ENCODE peak calls at places on chromosome 2, in seven cellular contexts. One of them, this sample, is unnamed.

GRCh38 chr2:105584437-105585010 is 160.2 kb upstream of the NCK2 start:
- DNase-seq in T-helper 9 cell: no peak
- DNase-seq in fibroblast of lung: no peak
- DNase-seq in NCI-H1105 treated with DMSO at 0.1 percent for 48 hours: no peak
- DNase-seq in NCI-H1436 treated with DMSO at 0.1 percent for 48 hours: no peak
- DNase-seq in PC-9: no peak
- DNase-seq in GDM1: no peak
- DNase-seq in this sample: no peak

GRCh38 chr2:213247566-213247965 is 36.7 kb upstream of the SPAG16 start:
- DNase-seq in fibroblast of lung: no peak
- DNase-seq in NCI-H1105 treated with DMSO at 0.1 percent for 48 hours: no peak
- DNase-seq in GDM1: no peak
- DNase-seq in T-helper 9 cell: no peak
- DNase-seq in PC-9: no peak
- DNase-seq in NCI-H1436 treated with DMSO at 0.1 percent for 48 hours: no peak
- DNase-seq in this sample: no peak

GRCh38 chr2:113977660-113978523 is 88.0 kb downstream of the ACTR3 start:
- DNase-seq in PC-9: peak
- DNase-seq in GDM1: no peak
- DNase-seq in NCI-H1105 treated with DMSO at 0.1 percent for 48 hours: no peak
- DNase-seq in T-helper 9 cell: no peak
- DNase-seq in NCI-H1436 treated with DMSO at 0.1 percent for 48 hours: no peak
- DNase-seq in fibroblast of lung: peak
- DNase-seq in this sample: peak

GRCh38 chr2:154580767-154581166 is 117.7 kb upstream of the KCNJ3 start:
- DNase-seq in NCI-H1436 treated with DMSO at 0.1 percent for 48 hours: no peak
- DNase-seq in GDM1: no peak
- DNase-seq in fibroblast of lung: no peak
- DNase-seq in PC-9: no peak
- DNase-seq in T-helper 9 cell: no peak
- DNase-seq in NCI-H1105 treated with DMSO at 0.1 percent for 48 hours: no peak
- DNase-seq in this sample: no peak

GRCh38 chr2:17757321-17757720 is 3.4 kb downstream of the GEN1 start:
- DNase-seq in NCI-H1436 treated with DMSO at 0.1 percent for 48 hours: no peak
- DNase-seq in GDM1: no peak
- DNase-seq in fibroblast of lung: peak
- DNase-seq in T-helper 9 cell: no peak
- DNase-seq in PC-9: no peak
- DNase-seq in NCI-H1105 treated with DMSO at 0.1 percent for 48 hours: no peak
- DNase-seq in this sample: no peak

GRCh38 chr2:39718483-39718882 is 52.8 kb downstream of the TMEM178A start:
- DNase-seq in NCI-H1105 treated with DMSO at 0.1 percent for 48 hours: no peak
- DNase-seq in PC-9: no peak
- DNase-seq in NCI-H1436 treated with DMSO at 0.1 percent for 48 hours: no peak
- DNase-seq in T-helper 9 cell: no peak
- DNase-seq in GDM1: no peak
- DNase-seq in fibroblast of lung: peak
- DNase-seq in this sample: no peak

GRCh38 chr2:163157411-163157810 is 318.8 kb upstream of the KCNH7 start:
- DNase-seq in NCI-H1436 treated with DMSO at 0.1 percent for 48 hours: no peak
- DNase-seq in NCI-H1105 treated with DMSO at 0.1 percent for 48 hours: no peak
- DNase-seq in GDM1: no peak
- DNase-seq in PC-9: no peak
- DNase-seq in fibroblast of lung: peak
- DNase-seq in T-helper 9 cell: no peak
- DNase-seq in this sample: no peak

GRCh38 chr2:195252018-195252417 is 405.0 kb upstream of the SLC39A10 start:
- DNase-seq in fibroblast of lung: no peak
- DNase-seq in PC-9: no peak
- DNase-seq in GDM1: no peak
- DNase-seq in T-helper 9 cell: no peak
- DNase-seq in NCI-H1105 treated with DMSO at 0.1 percent for 48 hours: no peak
- DNase-seq in NCI-H1436 treated with DMSO at 0.1 percent for 48 hours: no peak
- DNase-seq in this sample: no peak

GRCh38 chr2:12486205-12487118 is 230.3 kb upstream of the TRIB2 start:
- DNase-seq in T-helper 9 cell: no peak
- DNase-seq in PC-9: peak
- DNase-seq in fibroblast of lung: peak
- DNase-seq in NCI-H1436 treated with DMSO at 0.1 percent for 48 hours: no peak
- DNase-seq in NCI-H1105 treated with DMSO at 0.1 percent for 48 hours: no peak
- DNase-seq in GDM1: no peak
- DNase-seq in this sample: no peak

GRCh38 chr2:14560686-14561085 is 71.8 kb upstream of the LRATD1 start:
- DNase-seq in fibroblast of lung: peak
- DNase-seq in T-helper 9 cell: no peak
- DNase-seq in NCI-H1105 treated with DMSO at 0.1 percent for 48 hours: no peak
- DNase-seq in GDM1: no peak
- DNase-seq in PC-9: no peak
- DNase-seq in NCI-H1436 treated with DMSO at 0.1 percent for 48 hours: no peak
- DNase-seq in this sample: no peak

GRCh38 chr2:38064805-38065501 is 11.0 kb downstream of the CYP1B1 start:
- DNase-seq in NCI-H1436 treated with DMSO at 0.1 percent for 48 hours: no peak
- DNase-seq in GDM1: no peak
- DNase-seq in fibroblast of lung: no peak
- DNase-seq in PC-9: no peak
- DNase-seq in T-helper 9 cell: no peak
- DNase-seq in NCI-H1105 treated with DMSO at 0.1 percent for 48 hours: peak
- DNase-seq in this sample: no peak

GRCh38 chr2:172710584-172711024 is 25.0 kb upstream of the RAPGEF4 start:
- DNase-seq in GDM1: peak
- DNase-seq in NCI-H1105 treated with DMSO at 0.1 percent for 48 hours: peak
- DNase-seq in NCI-H1436 treated with DMSO at 0.1 percent for 48 hours: no peak
- DNase-seq in fibroblast of lung: peak
- DNase-seq in PC-9: peak
- DNase-seq in T-helper 9 cell: peak
- DNase-seq in this sample: peak

GRCh38 chr2:101698419-101699190 is 1.1 kb downstream of the MAP4K4 start:
- DNase-seq in GDM1: no peak
- DNase-seq in NCI-H1436 treated with DMSO at 0.1 percent for 48 hours: no peak
- DNase-seq in fibroblast of lung: peak
- DNase-seq in T-helper 9 cell: no peak
- DNase-seq in NCI-H1105 treated with DMSO at 0.1 percent for 48 hours: peak
- DNase-seq in PC-9: no peak
- DNase-seq in this sample: peak

GRCh38 chr2:86498468-86499260 is 57.5 kb downstream of the KDM3A start:
- DNase-seq in NCI-H1105 treated with DMSO at 0.1 percent for 48 hours: no peak
- DNase-seq in fibroblast of lung: peak
- DNase-seq in NCI-H1436 treated with DMSO at 0.1 percent for 48 hours: no peak
- DNase-seq in T-helper 9 cell: no peak
- DNase-seq in PC-9: no peak
- DNase-seq in GDM1: no peak
- DNase-seq in this sample: no peak

GRCh38 chr2:196606516-196606915 is 33.0 kb upstream of the CCDC150 start:
- DNase-seq in T-helper 9 cell: no peak
- DNase-seq in GDM1: no peak
- DNase-seq in NCI-H1436 treated with DMSO at 0.1 percent for 48 hours: no peak
- DNase-seq in NCI-H1105 treated with DMSO at 0.1 percent for 48 hours: no peak
- DNase-seq in fibroblast of lung: no peak
- DNase-seq in PC-9: no peak
- DNase-seq in this sample: no peak

GRCh38 chr2:98013407-98014042 is 17.8 kb upstream of the TMEM131 start:
- DNase-seq in NCI-H1436 treated with DMSO at 0.1 percent for 48 hours: no peak
- DNase-seq in T-helper 9 cell: no peak
- DNase-seq in NCI-H1105 treated with DMSO at 0.1 percent for 48 hours: no peak
- DNase-seq in GDM1: no peak
- DNase-seq in fibroblast of lung: peak
- DNase-seq in PC-9: no peak
- DNase-seq in this sample: no peak

GRCh38 chr2:205605638-205606304 is 76.5 kb upstream of the NRP2 start:
- DNase-seq in GDM1: no peak
- DNase-seq in PC-9: peak
- DNase-seq in fibroblast of lung: no peak
- DNase-seq in NCI-H1105 treated with DMSO at 0.1 percent for 48 hours: no peak
- DNase-seq in T-helper 9 cell: no peak
- DNase-seq in NCI-H1436 treated with DMSO at 0.1 percent for 48 hours: no peak
- DNase-seq in this sample: no peak

GRCh38 chr2:11862049-11862448 is 115.6 kb downstream of the LPIN1 start:
- DNase-seq in GDM1: no peak
- DNase-seq in NCI-H1436 treated with DMSO at 0.1 percent for 48 hours: no peak
- DNase-seq in fibroblast of lung: no peak
- DNase-seq in PC-9: no peak
- DNase-seq in T-helper 9 cell: no peak
- DNase-seq in NCI-H1105 treated with DMSO at 0.1 percent for 48 hours: no peak
- DNase-seq in this sample: no peak

GRCh38 chr2:160994141-160995002 is 165.9 kb upstream of the TANK start:
- DNase-seq in T-helper 9 cell: peak
- DNase-seq in GDM1: peak
- DNase-seq in NCI-H1436 treated with DMSO at 0.1 percent for 48 hours: peak
- DNase-seq in NCI-H1105 treated with DMSO at 0.1 percent for 48 hours: peak
- DNase-seq in PC-9: peak
- DNase-seq in fibroblast of lung: peak
- DNase-seq in this sample: peak

GRCh38 chr2:239357954-239358754 is 42.7 kb downstream of the HDAC4 start:
- DNase-seq in PC-9: no peak
- DNase-seq in NCI-H1105 treated with DMSO at 0.1 percent for 48 hours: peak
- DNase-seq in GDM1: no peak
- DNase-seq in fibroblast of lung: peak
- DNase-seq in T-helper 9 cell: no peak
- DNase-seq in NCI-H1436 treated with DMSO at 0.1 percent for 48 hours: no peak
- DNase-seq in this sample: no peak

GRCh38 chr2:81647715-81648114 is 1343.2 kb upstream of the LRRTM1 start:
- DNase-seq in NCI-H1105 treated with DMSO at 0.1 percent for 48 hours: no peak
- DNase-seq in PC-9: no peak
- DNase-seq in fibroblast of lung: no peak
- DNase-seq in NCI-H1436 treated with DMSO at 0.1 percent for 48 hours: no peak
- DNase-seq in T-helper 9 cell: no peak
- DNase-seq in GDM1: no peak
- DNase-seq in this sample: no peak

GRCh38 chr2:109087055-109087663 is 41.8 kb upstream of the SH3RF3 start:
- DNase-seq in T-helper 9 cell: no peak
- DNase-seq in GDM1: no peak
- DNase-seq in PC-9: no peak
- DNase-seq in NCI-H1436 treated with DMSO at 0.1 percent for 48 hours: no peak
- DNase-seq in fibroblast of lung: no peak
- DNase-seq in NCI-H1105 treated with DMSO at 0.1 percent for 48 hours: no peak
- DNase-seq in this sample: no peak

GRCh38 chr2:232653441-232653840 is 20.0 kb downstream of the EFHD1 start:
- DNase-seq in fibroblast of lung: no peak
- DNase-seq in T-helper 9 cell: no peak
- DNase-seq in PC-9: no peak
- DNase-seq in NCI-H1105 treated with DMSO at 0.1 percent for 48 hours: no peak
- DNase-seq in GDM1: no peak
- DNase-seq in NCI-H1436 treated with DMSO at 0.1 percent for 48 hours: no peak
- DNase-seq in this sample: no peak

GRCh38 chr2:99974966-99975365 is 167.4 kb downstream of the AFF3 start:
- DNase-seq in NCI-H1436 treated with DMSO at 0.1 percent for 48 hours: no peak
- DNase-seq in GDM1: no peak
- DNase-seq in NCI-H1105 treated with DMSO at 0.1 percent for 48 hours: no peak
- DNase-seq in fibroblast of lung: peak
- DNase-seq in PC-9: no peak
- DNase-seq in T-helper 9 cell: no peak
- DNase-seq in this sample: no peak

GRCh38 chr2:204441316-204441715 is 104.0 kb upstream of the PARD3B start:
- DNase-seq in T-helper 9 cell: no peak
- DNase-seq in PC-9: no peak
- DNase-seq in NCI-H1436 treated with DMSO at 0.1 percent for 48 hours: no peak
- DNase-seq in GDM1: no peak
- DNase-seq in NCI-H1105 treated with DMSO at 0.1 percent for 48 hours: no peak
- DNase-seq in fibroblast of lung: peak
- DNase-seq in this sample: no peak

GRCh38 chr2:44951124-44951523 is 9.6 kb downstream of the SIX3 start:
- DNase-seq in GDM1: no peak
- DNase-seq in fibroblast of lung: no peak
- DNase-seq in NCI-H1436 treated with DMSO at 0.1 percent for 48 hours: no peak
- DNase-seq in NCI-H1105 treated with DMSO at 0.1 percent for 48 hours: no peak
- DNase-seq in PC-9: no peak
- DNase-seq in T-helper 9 cell: no peak
- DNase-seq in this sample: no peak

GRCh38 chr2:197613509-197613987 is 61.8 kb downstream of the RFTN2 start:
- DNase-seq in fibroblast of lung: no peak
- DNase-seq in NCI-H1105 treated with DMSO at 0.1 percent for 48 hours: no peak
- DNase-seq in NCI-H1436 treated with DMSO at 0.1 percent for 48 hours: peak
- DNase-seq in T-helper 9 cell: no peak
- DNase-seq in PC-9: no peak
- DNase-seq in GDM1: no peak
- DNase-seq in this sample: peak

GRCh38 chr2:195009202-195009601 is 647.8 kb upstream of the SLC39A10 start:
- DNase-seq in NCI-H1436 treated with DMSO at 0.1 percent for 48 hours: no peak
- DNase-seq in T-helper 9 cell: no peak
- DNase-seq in GDM1: no peak
- DNase-seq in NCI-H1105 treated with DMSO at 0.1 percent for 48 hours: no peak
- DNase-seq in PC-9: no peak
- DNase-seq in fibroblast of lung: no peak
- DNase-seq in this sample: no peak

GRCh38 chr2:17035010-17035409 is 369.4 kb upstream of the CYRIA start:
- DNase-seq in NCI-H1436 treated with DMSO at 0.1 percent for 48 hours: no peak
- DNase-seq in T-helper 9 cell: no peak
- DNase-seq in PC-9: no peak
- DNase-seq in NCI-H1105 treated with DMSO at 0.1 percent for 48 hours: no peak
- DNase-seq in fibroblast of lung: peak
- DNase-seq in GDM1: no peak
- DNase-seq in this sample: no peak

GRCh38 chr2:235859651-235860050 is 308.5 kb downstream of the GBX2 start:
- DNase-seq in NCI-H1436 treated with DMSO at 0.1 percent for 48 hours: no peak
- DNase-seq in GDM1: no peak
- DNase-seq in PC-9: no peak
- DNase-seq in T-helper 9 cell: no peak
- DNase-seq in NCI-H1105 treated with DMSO at 0.1 percent for 48 hours: no peak
- DNase-seq in fibroblast of lung: no peak
- DNase-seq in this sample: no peak

GRCh38 chr2:196963961-196964360 is 37.5 kb upstream of the PGAP1 start:
- DNase-seq in NCI-H1105 treated with DMSO at 0.1 percent for 48 hours: no peak
- DNase-seq in NCI-H1436 treated with DMSO at 0.1 percent for 48 hours: no peak
- DNase-seq in fibroblast of lung: no peak
- DNase-seq in T-helper 9 cell: no peak
- DNase-seq in GDM1: no peak
- DNase-seq in PC-9: no peak
- DNase-seq in this sample: no peak

GRCh38 chr2:138102664-138103063 is 138.4 kb downstream of the HNMT start:
- DNase-seq in T-helper 9 cell: no peak
- DNase-seq in fibroblast of lung: no peak
- DNase-seq in GDM1: no peak
- DNase-seq in PC-9: no peak
- DNase-seq in NCI-H1436 treated with DMSO at 0.1 percent for 48 hours: no peak
- DNase-seq in NCI-H1105 treated with DMSO at 0.1 percent for 48 hours: no peak
- DNase-seq in this sample: no peak

GRCh38 chr2:195477248-195477995 is 179.6 kb upstream of the SLC39A10 start:
- DNase-seq in T-helper 9 cell: no peak
- DNase-seq in fibroblast of lung: peak
- DNase-seq in PC-9: no peak
- DNase-seq in NCI-H1105 treated with DMSO at 0.1 percent for 48 hours: no peak
- DNase-seq in GDM1: no peak
- DNase-seq in NCI-H1436 treated with DMSO at 0.1 percent for 48 hours: no peak
- DNase-seq in this sample: no peak

GRCh38 chr2:121034551-121034950 is 250.5 kb downstream of the TFCP2L1 start:
- DNase-seq in PC-9: no peak
- DNase-seq in T-helper 9 cell: no peak
- DNase-seq in GDM1: no peak
- DNase-seq in NCI-H1105 treated with DMSO at 0.1 percent for 48 hours: no peak
- DNase-seq in NCI-H1436 treated with DMSO at 0.1 percent for 48 hours: no peak
- DNase-seq in fibroblast of lung: no peak
- DNase-seq in this sample: no peak

This sample was measured in NCI-H146.